ENCODE peak calls at places on chromosomes 12 and 14, in four cellular contexts. C, M, L and F are unnamed samples.
A peak's percentile ranks its signal among the peaks of the same experiment; 100 is the strongest.

GRCh38 chr12:6302621-6303020 is 7.9 kb upstream of the PLEKHG6 start:
- DNase-seq in L (no peak), M (no peak), C (no peak), F (no peak)

GRCh38 chr14:64841121-64841611 is 38.5 kb downstream of the SPTB start:
- DNase-seq in L (no peak), C (no peak), M (peak; percentile 62), F (no peak)

GRCh38 chr12:5904441-5904840 is 40.6 kb downstream of the ANO2 start:
- DNase-seq in M (no peak), L (no peak), C (no peak), F (no peak)

GRCh38 chr14:104731925-104732294 is 7.9 kb downstream of the ADSS1 start:
- DNase-seq in M (no peak), L (no peak), C (no peak), F (no peak)

GRCh38 chr12:5511644-5512584 is 80.0 kb downstream of the NTF3 start:
- DNase-seq in L (peak; percentile 77), M (peak; percentile 31), C (no peak), F (peak; percentile 43)

GRCh38 chr12:19971396-19971802 is 396.9 kb upstream of the PDE3A start:
- DNase-seq in M (no peak), L (peak; percentile 54), C (no peak), F (no peak)

GRCh38 chr12:87795555-87795954 is 233.6 kb downstream of the C12orf50 start:
- DNase-seq in C (no peak), M (no peak), L (no peak), F (no peak)

GRCh38 chr14:68199465-68200145 is 380.0 kb downstream of the RAD51B start:
- DNase-seq in L (peak; percentile 52), C (no peak), M (no peak), F (no peak)

GRCh38 chr14:49892301-49892635 is 614 bp upstream of the ARF6 start:
- DNase-seq in L (no peak), M (no peak), C (peak; percentile 60), F (peak; percentile 71)

GRCh38 chr12:53300187-53300586 is 692 bp downstream of the MYG1 start:
- DNase-seq in C (no peak), M (no peak), L (no peak), F (peak; percentile 41)

GRCh38 chr12:93094988-93095737 is 166.1 kb upstream of the EEA1 start:
- DNase-seq in L (no peak), C (peak; percentile 70), M (peak; percentile 29), F (no peak)

GRCh38 chr12:61530456-61530855 is 729.7 kb upstream of the USP15 start:
- DNase-seq in L (no peak), C (no peak), M (no peak), F (no peak)

GRCh38 chr12:47397664-47398281 is 308.1 kb downstream of the RPAP3 start:
- DNase-seq in C (no peak), L (no peak), M (no peak), F (no peak)

GRCh38 chr12:1630827-1631591 is 2.0 kb downstream of the WNT5B start:
- DNase-seq in L (peak; percentile 63), M (no peak), C (no peak), F (peak; percentile 49)

GRCh38 chr14:74551903-74552371 is 58.4 kb downstream of the ISCA2 start:
- DNase-seq in C (no peak), M (no peak), L (no peak), F (no peak)

GRCh38 chr12:89750821-89751227 is 42.2 kb upstream of the ATP2B1 start:
- DNase-seq in C (no peak), L (no peak), M (no peak), F (no peak)

GRCh38 chr14:82621881-82622450 is 1088.3 kb upstream of the SEL1L start:
- DNase-seq in L (peak; percentile 48), M (no peak), C (no peak), F (peak; percentile 1)

GRCh38 chr14:29743566-29743965 is 184.1 kb downstream of the PRKD1 start:
- DNase-seq in C (no peak), M (no peak), L (no peak), F (no peak)

GRCh38 chr12:46299846-46300245 is 31.0 kb upstream of the SLC38A1 start:
- DNase-seq in M (no peak), C (no peak), L (no peak), F (no peak)

GRCh38 chr14:101713641-101714349 is 47.7 kb upstream of the PPP2R5C start:
- DNase-seq in M (peak; percentile 20), C (no peak), L (no peak), F (no peak)

GRCh38 chr14:57617510-57617909 is 123.9 kb upstream of the CCDC198 start:
- DNase-seq in C (no peak), M (no peak), L (no peak), F (no peak)

GRCh38 chr12:27164330-27165045 is 79.6 kb upstream of the STK38L start:
- DNase-seq in L (no peak), C (no peak), M (no peak), F (no peak)

GRCh38 chr12:49137476-49137875 is 6.3 kb upstream of the TUBA1B start:
- DNase-seq in L (no peak), C (no peak), M (no peak), F (no peak)

GRCh38 chr12:131003676-131004075 is 50.0 kb downstream of the ADGRD1 start:
- DNase-seq in C (no peak), L (no peak), M (no peak), F (no peak)

GRCh38 chr12:77031745-77032144 is 33.6 kb downstream of the E2F7 start:
- DNase-seq in M (no peak), C (no peak), L (no peak), F (peak; percentile 12)

GRCh38 chr14:45610303-45610702 is 357.3 kb upstream of the MIS18BP1 start:
- DNase-seq in L (no peak), C (no peak), M (no peak), F (no peak)

GRCh38 chr12:128069359-128069997 is 197.5 kb upstream of the TMEM132C start:
- DNase-seq in C (no peak), M (peak; percentile 48), L (peak; percentile 65), F (peak; percentile 46)

GRCh38 chr12:124779161-124780141 is 84.2 kb downstream of the SCARB1 start:
- DNase-seq in M (no peak), L (no peak), C (peak; percentile 61), F (no peak)
- TF ChIP-seq NRF1 in M (no peak), L (no peak), C (no peak), F (no peak)

GRCh38 chr12:110108309-110109036 is 15.7 kb upstream of the IFT81 start:
- DNase-seq in L (no peak), M (no peak), C (no peak), F (no peak)

GRCh38 chr12:110109837-110110535 is 14.2 kb upstream of the IFT81 start:
- DNase-seq in L (no peak), C (no peak), M (no peak), F (no peak)

GRCh38 chr12:110109037-110109836 is 14.9 kb upstream of the IFT81 start:
- DNase-seq in M (peak; percentile 16), C (no peak), L (no peak), F (peak; percentile 34)

GRCh38 chr12:110105961-110106540 is 18.1 kb upstream of the IFT81 start:
- DNase-seq in L (no peak), M (no peak), C (no peak), F (no peak)

DNA sequence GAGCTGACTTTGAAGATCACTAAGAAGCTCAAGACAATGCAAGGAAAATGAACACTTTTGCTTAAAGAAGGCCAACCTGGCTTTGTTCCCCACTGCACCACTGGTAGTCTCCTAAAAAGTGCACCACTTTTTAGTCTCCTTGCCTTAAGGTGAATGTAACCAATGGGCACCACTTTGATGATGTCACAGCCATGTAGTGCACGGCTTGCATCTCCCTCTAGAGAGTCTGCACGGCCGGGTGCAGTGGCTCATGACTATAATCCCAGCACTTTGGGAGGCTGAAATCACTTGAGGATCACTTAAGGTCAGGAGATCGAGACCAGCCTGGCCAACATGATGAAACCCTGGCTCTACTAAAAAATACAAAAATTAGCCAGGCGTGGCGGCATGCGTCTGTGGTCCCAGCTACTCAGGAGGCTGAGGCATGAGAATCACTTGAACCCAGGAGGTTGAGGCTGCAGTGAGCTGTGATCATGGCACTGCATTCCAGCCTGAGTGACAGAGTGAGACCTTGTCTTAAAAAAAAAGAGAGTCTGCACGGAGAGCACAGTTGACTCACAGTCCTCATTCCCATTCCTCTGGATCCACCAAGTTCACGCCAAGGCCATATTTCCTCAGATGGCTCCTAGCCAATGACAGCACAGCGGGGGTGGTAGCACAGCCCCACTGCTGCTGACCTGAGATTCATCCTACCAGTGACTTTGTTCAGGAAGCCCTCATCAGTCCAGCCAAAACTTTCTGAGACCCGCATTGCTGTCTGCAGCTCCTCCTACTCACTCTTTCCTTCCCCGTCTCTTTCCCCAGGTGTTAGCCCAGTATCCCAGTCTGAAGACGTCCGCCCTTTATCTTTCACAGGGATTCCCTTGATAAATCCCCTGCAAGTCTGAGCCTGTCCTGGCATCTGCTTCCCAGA is 16.5 kb upstream of the IFT81 start:
- DNase-seq in M (no peak), C (no peak), L (no peak), F (no peak)
- H3K9ac ChIP-seq in M (no peak overlapping the region), C (no peak overlapping the region), L (no peak overlapping the region), F (no peak overlapping the region)

DNA sequence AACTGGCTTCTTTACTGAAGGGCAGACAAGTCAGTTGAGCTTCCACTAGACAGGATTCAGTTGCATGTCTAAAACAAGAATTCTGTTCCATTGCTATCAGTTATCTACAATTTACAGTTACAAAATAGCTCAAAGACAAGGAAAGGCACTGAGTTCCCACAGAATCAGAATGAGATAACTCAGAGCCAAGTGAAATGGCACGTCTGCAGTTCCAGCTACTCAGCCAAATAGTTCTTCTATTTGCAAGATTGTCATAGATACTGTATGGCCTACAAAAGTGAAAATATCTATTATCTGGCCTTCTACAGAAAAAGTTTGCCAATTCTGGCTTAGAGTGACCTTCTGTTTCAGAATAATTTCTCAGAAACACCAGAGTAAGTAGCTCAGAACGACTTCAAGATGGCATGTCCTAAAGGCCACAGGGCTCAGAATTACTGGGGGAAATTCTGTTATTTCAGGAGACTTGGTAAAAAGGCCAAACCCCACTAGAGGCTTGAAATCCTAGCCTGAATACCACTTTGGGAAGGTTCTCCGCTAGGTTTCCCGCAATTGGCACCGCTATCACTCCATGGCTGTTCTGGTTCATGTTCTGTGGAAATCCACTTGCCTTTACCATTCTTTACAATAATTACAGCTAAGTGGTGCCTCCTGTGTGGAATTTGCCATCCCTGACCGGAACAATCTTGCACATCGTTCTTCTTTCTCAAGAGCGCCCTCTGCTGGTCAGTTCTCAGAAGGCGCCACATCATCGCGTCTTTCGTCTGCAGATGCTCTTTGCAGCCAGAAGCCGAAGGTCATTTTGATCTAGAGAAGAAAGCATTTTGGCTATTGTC is 10.6 kb upstream of the RTRAF start:
- DNase-seq in M (peak; percentile 59), L (peak; percentile 94), C (peak; percentile 43), F (peak; percentile 63)
- TF ChIP-seq USF2 in M (no peak), L (no peak), C (no peak), F (no peak)

GRCh38 chr12:132285991-132286681 is 43.3 kb downstream of the GALNT9 start:
- DNase-seq in C (no peak), L (peak; percentile 69), M (no peak), F (peak; percentile 62)
- TF ChIP-seq NRF1 in C (no peak), L (no peak), M (no peak), F (no peak)

GRCh38 chr12:70842136-70842535 is 78.4 kb downstream of the PTPRR start:
- DNase-seq in M (no peak), C (no peak), L (no peak), F (no peak)
- H3K9ac ChIP-seq in M (no peak overlapping the region), C (no peak overlapping the region), L (no peak overlapping the region), F (no peak overlapping the region)

GRCh38 chr14:20610002-20610765 is 19.0 kb upstream of the RNASE12 start:
- DNase-seq in M (peak; percentile 52), C (no peak), L (peak; percentile 94), F (peak; percentile 66)
- TF ChIP-seq USF2 in M (no peak), C (no peak), L (no peak), F (no peak)

GRCh38 chr14:24806061-24806678 is 172.2 kb upstream of the GZMB start:
- DNase-seq in C (peak; percentile 16), M (peak; percentile 40), L (peak; percentile 91), F (peak; percentile 34)
- TF ChIP-seq NRF1 in C (no peak), M (no peak), L (no peak), F (no peak)